ENCODE peak calls at places on chromosome 17, in seven cellular contexts. K, F, R, B, W, N and U are unnamed samples.

GRCh38 chr17:43529977-43530302 is 16.2 kb downstream of the ETV4 start:
- ATAC-seq in K (no peak), F (no peak), R (no peak), B (no peak), W (no peak), N (peak), U (peak)

GRCh38 chr17:80510772-80511171 is 33.9 kb upstream of the RPTOR start:
- ATAC-seq in K (no peak), F (no peak), R (no peak), B (no peak), W (no peak), N (peak), U (no peak)

GRCh38 chr17:17322516-17323510 is 19.6 kb downstream of the NT5M start:
- ATAC-seq in K (no peak), F (no peak), R (no peak), B (no peak), W (peak), N (no peak), U (no peak)

GRCh38 chr17:76365256-76365903 is 11.7 kb upstream of the PRPSAP1 start:
- ATAC-seq in K (no peak), F (no peak), R (no peak), B (no peak), W (peak), N (no peak), U (no peak)

GRCh38 chr17:66755101-66755943 is 79.6 kb upstream of the CACNG5 start:
- ATAC-seq in K (no peak), F (no peak), R (no peak), B (peak), W (no peak), N (peak), U (no peak)

GRCh38 chr17:75271955-75272847 is 1.2 kb upstream of the MIF4GD start:
- ATAC-seq in K (no peak), F (no peak), R (no peak), B (no peak), W (no peak), N (no peak), U (no peak)

GRCh38 chr17:36602030-36602737 is 801 bp downstream of the MRM1 start:
- ATAC-seq in K (peak), F (peak), R (no peak), B (peak), W (peak), N (no peak), U (peak)

GRCh38 chr17:41118721-41119120 is 548 bp upstream of the KRTAP4-11 start:
- ATAC-seq in K (no peak), F (no peak), R (no peak), B (no peak), W (no peak), N (no peak), U (no peak)